ENCODE peak calls at places on chromosomes 16 and 17, in seven cellular contexts. U, W, C, X, Z, J and Y are unnamed samples.

GRCh38 chr17:69093279-69093789 is 32.6 kb upstream of the ABCA9 start:
- DNase-seq in X (no peak), Z (no peak), J (peak), W (no peak), C (no peak), U (peak), Y (no peak)

GRCh38 chr16:81908466-81909230 is 102.6 kb downstream of the SDR42E1 start:
- DNase-seq in Z (no peak), X (no peak), J (no peak), U (no peak), W (no peak), C (no peak), Y (no peak)

GRCh38 chr17:66520986-66521385 is 218.6 kb downstream of the PRKCA start:
- DNase-seq in U (peak), J (no peak), X (no peak), W (no peak), Z (no peak), C (no peak), Y (no peak)

GRCh38 chr17:17849863-17850373 is 13.1 kb upstream of the SREBF1 start:
- DNase-seq in C (no peak), J (peak), W (peak), U (peak), Z (no peak), X (no peak), Y (no peak)

GRCh38 chr17:30113213-30113612 is 3.4 kb upstream of the NSRP1 start:
- DNase-seq in W (no peak), U (peak), Z (no peak), X (peak), J (no peak), C (no peak), Y (no peak)

GRCh38 chr17:867896-868489 is 85.8 kb downstream of the MRM3 start:
- DNase-seq in C (no peak), W (no peak), U (no peak), J (no peak), X (no peak), Z (no peak), Y (no peak)

GRCh38 chr16:70342016-70342415 is 4.7 kb upstream of the DDX19A start:
- DNase-seq in W (no peak), C (no peak), Z (no peak), U (no peak), J (no peak), X (no peak), Y (no peak)

GRCh38 chr16:578870-579405 is 9.2 kb downstream of the PIGQ start:
- DNase-seq in W (peak), U (peak), X (no peak), J (peak), Z (no peak), C (no peak), Y (no peak)

GRCh38 chr17:66465701-66466100 is 163.3 kb downstream of the PRKCA start:
- DNase-seq in W (no peak), U (no peak), Z (no peak), J (no peak), C (no peak), X (no peak), Y (no peak)

GRCh38 chr16:83908798-83909197 is 9.9 kb downstream of the MLYCD start:
- DNase-seq in J (no peak), C (no peak), U (no peak), X (no peak), W (no peak), Z (no peak), Y (no peak)

GRCh38 chr17:48453447-48453846 is 23.4 kb upstream of the SKAP1 start:
- DNase-seq in Z (no peak), J (peak), W (no peak), U (no peak), C (no peak), X (no peak), Y (no peak)

GRCh38 chr16:10037771-10038170 is 144.5 kb downstream of the GRIN2A start:
- DNase-seq in U (peak), C (no peak), Z (no peak), W (no peak), J (no peak), X (no peak), Y (peak)

GRCh38 chr16:23294260-23294659 is 7.8 kb upstream of the SCNN1B start:
- DNase-seq in Z (no peak), C (no peak), J (no peak), W (no peak), U (no peak), X (no peak), Y (no peak)

GRCh38 chr17:75262112-75262606 is 480 bp downstream of the MRPS7 start:
- DNase-seq in C (no peak), Z (no peak), X (no peak), U (no peak), J (peak), W (no peak), Y (no peak)

GRCh38 chr16:72946474-72947194 is 101.3 kb downstream of the ZFHX3 start:
- DNase-seq in U (peak), J (no peak), W (peak), X (no peak), Z (no peak), C (no peak), Y (no peak)

GRCh38 chr16:13823501-13823900 is 96.5 kb upstream of the ERCC4 start:
- DNase-seq in W (no peak), U (no peak), Z (no peak), J (no peak), C (no peak), X (no peak), Y (no peak)

GRCh38 chr17:47253541-47254402 is at the start of gene ITGB3:
- DNase-seq in X (no peak), J (peak), Z (no peak), C (peak), W (peak), U (peak), Y (no peak)

GRCh38 chr16:2770057-2770780 is 6.9 kb downstream of the ELOB start:
- DNase-seq in U (no peak), C (no peak), Z (no peak), J (no peak), W (no peak), X (no peak), Y (no peak)

GRCh38 chr16:81996664-81997529 is 14.4 kb downstream of the SDR42E1 start:
- DNase-seq in C (no peak), X (peak), J (peak), Z (no peak), U (peak), W (no peak), Y (peak)

GRCh38 chr17:17723354-17724261 is 42.4 kb downstream of the RAI1 start:
- DNase-seq in W (no peak), C (no peak), X (peak), Z (no peak), U (peak), J (no peak), Y (no peak)

GRCh38 chr16:47940466-47940865 is 215.3 kb downstream of the ABCC12 start:
- DNase-seq in Z (no peak), J (no peak), W (no peak), U (no peak), X (no peak), C (no peak), Y (no peak)

GRCh38 chr17:57369509-57369945 is 113.2 kb downstream of the MSI2 start:
- DNase-seq in C (no peak), U (no peak), Z (no peak), J (no peak), W (no peak), X (no peak), Y (peak)

GRCh38 chr16:35208001-35208935 is 1748.9 kb downstream of the TP53TG3F start:
- DNase-seq in C (peak), Z (no peak), U (no peak), J (no peak), X (no peak), W (no peak), Y (no peak)

GRCh38 chr17:81556175-81556691 is 4.1 kb upstream of the FAAP100 start:
- DNase-seq in Z (no peak), C (no peak), X (no peak), W (no peak), U (no peak), J (no peak), Y (no peak)

GRCh38 chr16:57371494-57372371 is 557 bp upstream of the CX3CL1 start:
- DNase-seq in J (no peak), X (no peak), Z (no peak), C (no peak), U (no peak), W (no peak), Y (no peak)

GRCh38 chr17:48037036-48037881 is at the start of gene COPZ2:
- DNase-seq in W (peak), C (peak), U (peak), Z (no peak), J (no peak), X (no peak), Y (no peak)

GRCh38 chr16:7182510-7183109 is 150.0 kb upstream of the RBFOX1 start:
- DNase-seq in C (no peak), U (no peak), X (no peak), W (no peak), J (no peak), Z (no peak), Y (no peak)

GRCh38 chr16:79261944-79262552 is 338.5 kb downstream of the MAF start:
- DNase-seq in Z (no peak), C (peak), X (no peak), J (no peak), U (no peak), W (no peak), Y (no peak)

DNA sequence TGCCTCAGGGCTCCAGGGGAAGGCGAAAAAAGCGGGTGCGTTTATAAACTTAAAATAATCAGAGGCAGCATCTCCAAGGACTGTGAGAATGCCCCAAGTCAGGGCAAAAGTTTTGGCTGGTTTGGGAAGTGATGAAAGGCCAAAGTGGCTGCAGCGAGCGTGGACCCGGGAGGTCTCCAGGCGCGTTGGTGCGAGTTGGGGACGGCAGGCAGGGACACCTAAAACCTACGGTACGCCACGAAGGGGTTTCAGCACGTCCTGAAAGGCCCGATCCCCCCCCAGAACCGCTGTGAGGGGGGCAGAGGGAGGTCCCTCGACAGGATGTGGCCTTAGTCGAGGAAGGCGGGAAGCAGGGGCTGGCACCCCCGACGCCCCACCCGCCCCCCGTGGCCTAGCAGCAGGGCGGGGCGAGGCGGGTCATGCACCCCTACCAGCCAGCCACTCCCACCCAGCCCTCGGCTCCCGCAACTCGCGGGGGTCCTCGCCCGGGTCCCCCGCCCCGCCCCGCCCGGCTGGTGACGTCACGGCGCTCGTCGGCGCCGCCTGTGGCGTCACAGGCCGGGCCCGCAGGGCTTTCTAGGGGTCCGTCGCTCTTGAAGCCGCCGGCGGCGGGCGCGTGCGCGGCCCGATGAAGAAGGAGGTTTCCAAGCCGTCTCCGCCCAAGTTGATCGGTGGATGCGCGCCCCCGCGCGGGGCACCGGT is at the start of gene MYCBPAP:
- DNase-seq in Z (no peak), C (peak), J (peak), U (peak), X (peak), W (peak), Y (no peak)
- TF ChIP-seq CTCF in Z (no peak), C (no peak), J (no peak), U (peak), X (no peak), W (peak), Y (no peak)

GRCh38 chr17:77344038-77344437 is 203.3 kb downstream of the SEC14L1 start:
- DNase-seq in W (no peak), C (no peak), U (no peak), Z (no peak), J (no peak), X (no peak), Y (no peak)
- H3K4me3 ChIP-seq in W (no peak), C (no peak), U (no peak), Z (no peak), J (no peak), X (no peak), Y (no peak)

GRCh38 chr16:29315046-29315445 is 91.5 kb downstream of the NPIPB11 start:
- DNase-seq in W (no peak), C (peak), U (peak), J (no peak), X (no peak), Z (no peak), Y (no peak)

GRCh38 chr16:29314292-29314934 is 92.1 kb downstream of the NPIPB11 start:
- DNase-seq in C (peak), Z (no peak), J (no peak), W (no peak), X (no peak), U (no peak), Y (no peak)

GRCh38 chr16:29317269-29317668 is 89.2 kb downstream of the NPIPB11 start:
- DNase-seq in Z (no peak), J (no peak), C (peak), X (no peak), U (no peak), W (no peak), Y (no peak)

GRCh38 chr16:29316673-29317237 is 89.8 kb downstream of the NPIPB11 start:
- DNase-seq in U (no peak), J (no peak), X (no peak), Z (no peak), C (peak), W (no peak), Y (no peak)

DNA sequence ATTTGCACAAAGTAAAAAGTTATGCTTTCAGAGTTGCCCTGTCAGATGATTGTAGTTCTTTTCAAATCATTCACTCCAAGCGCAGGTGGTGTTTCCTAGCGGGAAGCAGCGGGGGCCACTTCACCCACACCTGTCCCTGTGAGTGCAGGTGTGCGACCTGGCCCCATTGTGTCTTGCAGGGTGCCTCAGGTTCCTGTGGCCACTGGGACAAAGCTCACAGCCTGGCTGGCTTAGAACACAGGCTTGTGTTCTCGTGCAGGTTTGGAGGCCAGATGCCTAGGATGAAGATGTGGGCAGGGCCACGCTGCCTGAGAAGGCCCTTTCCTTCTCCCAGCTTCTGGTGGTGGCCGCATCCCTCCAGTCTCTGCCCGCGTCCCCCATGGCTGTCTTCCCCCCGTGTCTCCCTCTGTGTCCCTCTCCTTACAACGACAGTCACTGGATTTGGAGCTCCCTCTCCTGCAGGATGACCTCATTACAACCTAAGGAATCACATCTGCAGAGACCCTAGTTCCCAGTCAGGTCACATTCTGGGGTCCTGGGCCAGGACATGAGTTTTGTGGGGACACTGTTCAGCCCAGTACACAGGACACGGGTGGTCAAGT is 90.5 kb downstream of the NPIPB11 start:
- DNase-seq in C (peak), X (no peak), J (peak), U (no peak), Z (no peak), W (no peak), Y (no peak)
- TF ChIP-seq CTCF in C (no peak), X (no peak), J (peak), U (no peak), Z (no peak), W (peak), Y (no peak)

DNA sequence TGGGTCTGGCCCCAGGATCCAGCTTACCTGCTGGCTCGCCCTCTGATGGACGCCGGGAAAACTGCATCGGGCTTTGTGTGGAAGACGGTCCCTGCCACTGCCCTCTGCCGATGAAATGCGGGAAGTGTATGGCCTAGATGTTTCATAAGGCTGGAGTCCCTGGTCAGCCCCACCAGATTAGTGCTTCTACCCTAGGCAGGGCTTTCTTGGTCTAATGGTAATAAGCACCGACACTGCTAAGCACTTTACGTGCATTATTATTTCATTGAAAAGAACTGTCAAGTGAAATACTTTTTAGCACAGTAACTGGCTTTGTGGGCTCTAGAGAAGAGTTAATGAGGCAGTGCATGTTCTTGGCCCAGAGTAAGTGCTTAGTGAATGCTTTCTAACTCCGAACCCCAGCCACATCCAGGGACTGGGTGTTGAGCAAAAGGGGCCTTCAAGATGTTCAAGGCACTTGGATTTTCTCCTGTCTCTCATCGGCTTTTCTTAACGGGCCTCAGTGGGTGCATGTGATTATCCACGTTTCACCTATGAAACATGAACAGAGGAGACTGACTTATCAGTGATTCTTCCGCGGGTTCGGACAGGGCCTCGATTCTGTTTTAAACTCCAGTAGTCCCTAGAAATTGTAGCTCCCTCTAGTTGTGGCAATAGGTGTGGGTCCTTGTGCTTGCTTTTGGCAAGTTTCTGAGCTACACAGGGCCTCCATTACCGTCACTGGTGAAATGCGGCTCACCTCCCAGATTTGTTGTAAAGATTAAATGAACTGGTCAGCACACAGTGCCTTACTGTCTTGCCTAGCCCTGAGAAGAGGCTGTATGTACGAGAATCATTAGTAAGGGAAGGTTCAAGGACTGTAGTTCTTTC is 6.6 kb downstream of the TRAF4 start:
- DNase-seq in W (peak), Z (peak), J (peak), U (peak), C (peak), X (peak), Y (peak)
- H3K4me3 ChIP-seq in W (no peak), Z (no peak), J (no peak), U (no peak), C (no peak), X (no peak), Y (no peak)